ENCODE peak calls at places on chromosomes 4 and X, in nine cellular contexts. I is psoas muscle; L is hypothalamus; C is midbrain; K is T-helper 2 cell; W is GM06990; D is stimulated activated CD4-positive, alpha-beta T cell treated with anti-CD3 and anti-CD28 coated beads, TNF-alpha, amount 100 ng/mL, for 48 hours; G is sigmoid colon; A is HuH-7.5. J is an unnamed sample.

GRCh38 chrX:17247144-17247543 is 127.9 kb upstream of the NHS start:
- DNase-seq in K (no peak), D (no peak), W (no peak), C (no peak), A (no peak), I (no peak), G (no peak), L (no peak), J (no peak)

GRCh38 chr4:96525901-96526300 is 686.0 kb downstream of the PDHA2 start:
- DNase-seq in D (no peak), K (no peak), L (no peak), C (no peak), W (no peak), G (no peak), I (no peak), A (no peak), J (no peak)

GRCh38 chrX:16643160-16643559 is 6.8 kb upstream of the S100G start:
- DNase-seq in K (no peak), C (no peak), I (no peak), A (no peak), W (no peak), G (no peak), L (no peak), D (no peak), J (no peak)

GRCh38 chr4:133178960-133179359 is 29.9 kb downstream of the PCDH10 start:
- DNase-seq in W (no peak), L (no peak), I (no peak), A (no peak), C (no peak), G (no peak), K (no peak), D (no peak), J (no peak)

GRCh38 chr4:55181606-55182005 is 56.2 kb upstream of the KDR start:
- DNase-seq in A (no peak), K (no peak), W (no peak), I (no peak), G (no peak), D (no peak), L (no peak), C (no peak), J (no peak)

GRCh38 chr4:115675721-115676120 is 562.3 kb upstream of the NDST4 start:
- DNase-seq in L (no peak), C (no peak), W (no peak), A (no peak), K (no peak), G (no peak), D (no peak), I (no peak), J (no peak)

GRCh38 chr4:16597829-16598228 is 300.6 kb downstream of the LDB2 start:
- DNase-seq in I (no peak), D (no peak), L (no peak), A (no peak), G (no peak), W (no peak), K (no peak), C (no peak), J (no peak)

GRCh38 chr4:37892641-37893040 is 1.8 kb downstream of the TBC1D1 start:
- DNase-seq in C (no peak), A (no peak), G (no peak), D (peak; percentile 33), W (peak; percentile 58), K (no peak), L (no peak), I (no peak), J (peak; percentile 8)

GRCh38 chrX:153411255-153411987 is at the start of gene ZFP92:
- DNase-seq in I (peak; percentile 49), W (peak; percentile 70), C (no peak), L (no peak), A (no peak), D (peak; percentile 26), G (no peak), K (no peak), J (no peak)

GRCh38 chr4:26272654-26273307 is 48.0 kb upstream of the RBPJ start:
- DNase-seq in I (no peak), K (no peak), G (no peak), A (no peak), D (no peak), C (no peak), L (no peak), W (no peak), J (no peak)

J was measured in putamen.